ENCODE peak calls at places on chromosomes 7 and 10, in five cellular contexts. T, J, E, V and Y are unnamed samples.

GRCh38 chr10:82622478-82622877 is 747.5 kb downstream of the NRG3 start:
- DNase-seq in T (no peak), J (no peak), E (no peak), V (no peak), Y (no peak)

GRCh38 chr10:49360271-49361177 is 35.4 kb downstream of the DRGX start:
- DNase-seq in T (peak; percentile 39), J (peak; percentile 58), E (no peak), V (no peak), Y (no peak)

GRCh38 chr7:129771201-129771927 is 159.8 kb downstream of the NRF1 start:
- DNase-seq in T (no peak), J (no peak), E (no peak), V (no peak), Y (no peak)

GRCh38 chr10:68151453-68151852 is 42.2 kb downstream of the MYPN start:
- DNase-seq in T (no peak), J (no peak), E (no peak), V (no peak), Y (no peak)

GRCh38 chr10:42989481-42989921 is 87.4 kb upstream of the RET start:
- DNase-seq in T (no peak), J (no peak), E (no peak), V (no peak), Y (peak; percentile 39)

GRCh38 chr7:111255576-111255975 is 164.6 kb downstream of the LRRN3 start:
- DNase-seq in T (no peak), J (no peak), E (no peak), V (no peak), Y (no peak)

GRCh38 chr10:89531359-89531758 is 4.0 kb downstream of the SLC16A12 start:
- DNase-seq in T (no peak), J (no peak), E (no peak), V (no peak), Y (no peak)

GRCh38 chr10:124590216-124591122 is 128.8 kb downstream of the LHPP start:
- DNase-seq in T (no peak), J (no peak), E (no peak), V (no peak), Y (peak; percentile 49)

GRCh38 chr7:2843711-2844152 is 376 bp downstream of the GNA12 start:
- DNase-seq in T (peak; percentile 41), J (peak; percentile 71), E (peak; percentile 11), V (peak; percentile 50), Y (peak; percentile 53)